ENCODE peak calls at places on chromosomes 4 and X, in five cellular contexts. Y is IMR-90, L is tibial nerve, G is prostate gland, M is ovary. W is an unnamed sample.

GRCh38 chr4:176475091-176475490 is 155.3 kb downstream of the SPCS3 start:
- DNase-seq in Y (no peak), L (no peak), G (no peak), M (no peak), W (no peak)

GRCh38 chrX:136608295-136608933 is 39.5 kb upstream of the CD40LG start:
- DNase-seq in Y (no peak), L (peak; percentile 13), G (no peak), M (peak; percentile 14), W (no peak)

GRCh38 chr4:42654606-42655005 is 2.3 kb downstream of the ATP8A1 start:
- DNase-seq in Y (peak; percentile 50), L (no peak), G (no peak), M (peak; percentile 35), W (peak; percentile 56)

GRCh38 chr4:123352240-123352945 is 44.2 kb upstream of the SPRY1 start:
- DNase-seq in Y (peak; percentile 56), L (no peak), G (peak; percentile 77), M (no peak), W (no peak)

GRCh38 chrX:68232206-68232605 is 201.1 kb downstream of the OPHN1 start:
- DNase-seq in Y (no peak), L (no peak), G (no peak), M (no peak), W (no peak)

GRCh38 chr4:152554742-152555141 is 18.9 kb upstream of the FBXW7 start:
- DNase-seq in Y (no peak), L (no peak), G (no peak), M (no peak), W (no peak)

GRCh38 chr4:69828828-69829227 is 31.1 kb downstream of the SULT1E1 start:
- DNase-seq in Y (no peak), L (no peak), G (no peak), M (no peak), W (peak; percentile 59)

GRCh38 chrX:138858946-138859345 is 147.4 kb upstream of the FGF13 start:
- DNase-seq in Y (no peak), L (no peak), G (no peak), M (no peak), W (no peak)

GRCh38 chrX:101460669-101461068 is 24.6 kb upstream of the ARMCX4 start:
- DNase-seq in Y (no peak), L (no peak), G (no peak), M (no peak), W (no peak)

GRCh38 chrX:101462892-101463291 is 22.4 kb upstream of the ARMCX4 start:
- DNase-seq in Y (peak; percentile 24), L (no peak), G (peak; percentile 4), M (no peak), W (peak; percentile 24)
- TF ChIP-seq CTCF in Y (peak; percentile 43), L (peak; percentile 14), G (no peak), M (no peak), W (peak; percentile 51)

GRCh38 chrX:10617186-10617963 is 3.0 kb downstream of the MID1 start:
- DNase-seq in Y (no peak), L (no peak), G (no peak), M (no peak), W (no peak)
- H3K27ac ChIP-seq in Y (peak overlapping the region; percentile 0), L (peak overlapping the region; percentile 38), G (no peak overlapping the region), M (no peak overlapping the region), W (peak overlapping the region; percentile 33)

DNA sequence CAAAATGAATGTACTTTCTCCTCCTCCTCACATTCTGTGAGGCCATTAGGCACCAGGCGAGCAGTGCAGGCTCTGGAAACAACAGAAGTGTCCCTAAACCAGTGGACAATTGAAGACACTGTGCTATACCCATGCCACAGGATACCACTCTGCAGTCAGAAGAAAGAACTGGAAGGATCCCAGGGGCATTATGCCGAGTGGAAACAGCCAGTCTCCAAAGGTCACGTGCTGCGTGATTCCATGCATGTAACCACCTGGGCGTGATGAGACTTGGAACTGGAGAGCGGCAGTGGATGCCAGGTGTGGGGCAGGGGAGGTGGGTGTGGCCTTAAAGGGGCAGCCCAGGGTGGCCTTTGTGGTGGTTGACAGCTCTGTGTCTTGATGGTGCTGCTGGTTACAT is 139.4 kb downstream of the EVC2 start:
- DNase-seq in Y (no peak), L (no peak), G (no peak), M (no peak), W (no peak)
- H3K36me3 ChIP-seq in Y (peaks cover 31% of the 10 kb centered on the region), L (no peaks in the 10 kb centered on the region), G (no peaks in the 10 kb centered on the region), M (peaks cover under 1% of the 10 kb centered on the region), W (peaks cover 13% of the 10 kb centered on the region)

GRCh38 chr4:89609756-89610155 is 227.2 kb downstream of the SNCA start:
- DNase-seq in Y (no peak), L (no peak), G (no peak), M (no peak), W (no peak)
- TF ChIP-seq CTCF in Y (no peak), L (no peak), G (no peak), M (no peak), W (no peak)

DNA sequence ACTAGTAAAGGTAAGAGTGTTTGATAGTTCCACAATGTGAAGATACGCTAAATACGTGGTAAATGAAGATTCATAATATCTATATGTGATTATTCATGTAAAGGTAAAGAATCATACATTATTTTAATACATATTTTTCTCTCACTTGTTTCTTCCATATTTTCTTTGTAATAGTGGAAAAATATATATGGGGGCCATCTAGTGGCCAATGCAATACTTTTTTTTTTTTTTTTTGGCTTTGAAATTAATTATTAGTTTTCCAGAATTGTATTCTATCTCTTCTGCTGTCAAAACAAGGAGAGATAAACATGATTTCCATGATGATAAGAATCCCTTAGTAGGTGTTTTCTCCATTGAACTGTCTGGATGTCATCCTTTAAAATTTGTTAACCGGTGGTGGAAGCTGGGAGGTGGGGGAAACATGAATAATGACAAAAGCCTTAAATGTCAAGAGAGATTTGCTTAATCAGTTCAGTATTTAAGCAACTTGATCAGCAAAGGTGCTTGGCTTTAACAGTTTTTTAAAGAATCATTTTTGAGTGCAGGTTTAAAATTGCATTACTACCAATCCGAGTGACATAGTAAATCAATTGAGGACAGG is 508.7 kb upstream of the HTR2C start:
- DNase-seq in Y (no peak), L (no peak), G (no peak), M (no peak), W (no peak)
- H3K27ac ChIP-seq in Y (no peak overlapping the region), L (no peak overlapping the region), G (no peak overlapping the region), M (no peak overlapping the region), W (no peak overlapping the region)